ENCODE peak calls at places on chromosome 22, in seven cellular contexts. One of them, this sample, is unnamed.

GRCh38 chr22:38203090-38203810 is 1.5 kb downstream of the MAFF start:
- DNase-seq in sigmoid colon: peak
- DNase-seq in lung: peak
- DNase-seq in tibial artery: peak
- DNase-seq in GM20000: peak
- DNase-seq in transverse colon: peak
- DNase-seq in GM13977: no peak
- DNase-seq in this sample: peak

GRCh38 chr22:42294034-42294985 is 23.9 kb upstream of the TCF20 start:
- DNase-seq in GM13977: no peak
- DNase-seq in tibial artery: peak
- DNase-seq in sigmoid colon: no peak
- DNase-seq in transverse colon: peak
- DNase-seq in GM20000: no peak
- DNase-seq in lung: no peak
- DNase-seq in this sample: no peak

GRCh38 chr22:46376096-46376495 is 40.6 kb downstream of the TRMU start:
- DNase-seq in GM13977: no peak
- DNase-seq in GM20000: no peak
- DNase-seq in sigmoid colon: no peak
- DNase-seq in transverse colon: no peak
- DNase-seq in tibial artery: no peak
- DNase-seq in lung: no peak
- DNase-seq in this sample: no peak

GRCh38 chr22:37569009-37569920 is 9.0 kb downstream of the CDC42EP1 start:
- DNase-seq in GM13977: no peak
- DNase-seq in tibial artery: no peak
- DNase-seq in lung: peak
- DNase-seq in transverse colon: peak
- DNase-seq in GM20000: no peak
- DNase-seq in sigmoid colon: no peak
- DNase-seq in this sample: no peak

GRCh38 chr22:35547993-35548761 is 7.5 kb downstream of the RASD2 start:
- DNase-seq in GM20000: no peak
- DNase-seq in lung: no peak
- DNase-seq in sigmoid colon: no peak
- DNase-seq in transverse colon: no peak
- DNase-seq in GM13977: no peak
- DNase-seq in tibial artery: no peak
- DNase-seq in this sample: no peak

GRCh38 chr22:16721969-16722368 is 103.2 kb downstream of the XKR3 start:
- DNase-seq in sigmoid colon: no peak
- DNase-seq in GM20000: no peak
- DNase-seq in tibial artery: no peak
- DNase-seq in GM13977: no peak
- DNase-seq in lung: no peak
- DNase-seq in transverse colon: no peak
- DNase-seq in this sample: no peak

GRCh38 chr22:46578824-46579561 is 41.2 kb upstream of the GRAMD4 start:
- DNase-seq in transverse colon: peak
- DNase-seq in GM20000: no peak
- DNase-seq in sigmoid colon: peak
- DNase-seq in tibial artery: peak
- DNase-seq in lung: no peak
- DNase-seq in GM13977: no peak
- DNase-seq in this sample: no peak

GRCh38 chr22:29172216-29172615 is 33.5 kb upstream of the EMID1 start:
- DNase-seq in transverse colon: no peak
- DNase-seq in lung: no peak
- DNase-seq in GM20000: no peak
- DNase-seq in sigmoid colon: peak
- DNase-seq in tibial artery: no peak
- DNase-seq in GM13977: no peak
- DNase-seq in this sample: no peak

GRCh38 chr22:37079668-37080171 is 28.2 kb downstream of the KCTD17 start:
- DNase-seq in GM13977: no peak
- DNase-seq in GM20000: no peak
- DNase-seq in sigmoid colon: no peak
- DNase-seq in transverse colon: peak
- DNase-seq in lung: no peak
- DNase-seq in tibial artery: no peak
- DNase-seq in this sample: no peak

GRCh38 chr22:40215266-40215665 is 37.5 kb downstream of the TNRC6B start:
- DNase-seq in GM20000: no peak
- DNase-seq in lung: peak
- DNase-seq in tibial artery: peak
- DNase-seq in GM13977: no peak
- DNase-seq in sigmoid colon: no peak
- DNase-seq in transverse colon: no peak
- DNase-seq in this sample: no peak

GRCh38 chr22:19958083-19959042 is 16.7 kb upstream of the TXNRD2 start:
- DNase-seq in lung: no peak
- DNase-seq in GM20000: no peak
- DNase-seq in transverse colon: no peak
- DNase-seq in sigmoid colon: peak
- DNase-seq in GM13977: no peak
- DNase-seq in tibial artery: peak
- DNase-seq in this sample: no peak

DNA sequence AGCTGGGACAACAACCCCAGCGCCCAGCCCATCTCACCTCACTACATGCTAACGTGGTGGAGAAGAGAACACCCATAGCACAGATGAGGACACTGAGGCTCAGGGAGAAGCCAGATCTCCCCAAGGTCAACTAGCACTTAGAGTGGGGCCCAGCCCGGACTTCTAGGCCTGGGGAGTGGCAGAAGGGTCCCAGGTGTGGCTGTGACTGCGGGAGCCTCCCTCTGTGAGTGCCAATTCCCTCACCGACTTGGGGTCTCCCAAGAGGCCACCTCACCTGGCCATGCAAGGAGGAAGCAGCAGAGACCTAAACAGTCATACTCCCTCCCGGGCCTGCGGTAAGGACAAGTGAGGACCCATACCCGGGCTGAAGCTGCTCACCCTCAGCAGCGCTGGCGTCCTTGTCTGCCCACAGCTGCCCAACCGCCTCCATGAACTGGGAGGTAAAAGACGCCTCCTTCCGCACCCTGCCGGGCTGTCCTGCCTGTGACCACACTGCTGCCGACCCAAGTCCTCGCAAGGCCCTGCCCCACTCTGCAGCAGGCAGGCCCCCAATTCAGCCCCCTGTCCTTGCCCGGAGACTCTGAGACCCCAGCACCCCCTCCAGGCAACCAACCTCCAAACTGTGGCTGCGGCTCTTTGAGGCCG is 93.2 kb upstream of the RTL6 start:
- DNase-seq in lung: no peak
- DNase-seq in transverse colon: no peak
- DNase-seq in tibial artery: no peak
- DNase-seq in GM20000: no peak
- DNase-seq in GM13977: no peak
- DNase-seq in sigmoid colon: no peak
- DNase-seq in this sample: no peak
- TF ChIP-seq CTCF in lung: no peak
- TF ChIP-seq CTCF in transverse colon: no peak
- TF ChIP-seq CTCF in tibial artery: no peak
- TF ChIP-seq CTCF in GM20000: no peak
- TF ChIP-seq CTCF in GM13977: no peak
- TF ChIP-seq CTCF in sigmoid colon: no peak
- TF ChIP-seq CTCF in this sample: no peak

GRCh38 chr22:44333847-44334635 is 21.3 kb upstream of the SHISAL1 start:
- DNase-seq in GM13977: no peak
- DNase-seq in tibial artery: no peak
- DNase-seq in GM20000: no peak
- DNase-seq in lung: no peak
- DNase-seq in sigmoid colon: no peak
- DNase-seq in transverse colon: no peak
- DNase-seq in this sample: no peak

GRCh38 chr22:44330188-44330726 is 17.5 kb upstream of the SHISAL1 start:
- DNase-seq in lung: no peak
- DNase-seq in tibial artery: no peak
- DNase-seq in sigmoid colon: peak
- DNase-seq in GM20000: no peak
- DNase-seq in transverse colon: no peak
- DNase-seq in GM13977: no peak
- DNase-seq in this sample: no peak

GRCh38 chr22:44332946-44333345 is 20.2 kb upstream of the SHISAL1 start:
- DNase-seq in sigmoid colon: peak
- DNase-seq in GM20000: no peak
- DNase-seq in transverse colon: no peak
- DNase-seq in lung: no peak
- DNase-seq in GM13977: no peak
- DNase-seq in tibial artery: no peak
- DNase-seq in this sample: no peak

GRCh38 chr22:44330727-44331660 is 18.2 kb upstream of the SHISAL1 start:
- DNase-seq in tibial artery: no peak
- DNase-seq in sigmoid colon: peak
- DNase-seq in GM13977: no peak
- DNase-seq in lung: no peak
- DNase-seq in transverse colon: no peak
- DNase-seq in GM20000: peak
- DNase-seq in this sample: no peak

DNA sequence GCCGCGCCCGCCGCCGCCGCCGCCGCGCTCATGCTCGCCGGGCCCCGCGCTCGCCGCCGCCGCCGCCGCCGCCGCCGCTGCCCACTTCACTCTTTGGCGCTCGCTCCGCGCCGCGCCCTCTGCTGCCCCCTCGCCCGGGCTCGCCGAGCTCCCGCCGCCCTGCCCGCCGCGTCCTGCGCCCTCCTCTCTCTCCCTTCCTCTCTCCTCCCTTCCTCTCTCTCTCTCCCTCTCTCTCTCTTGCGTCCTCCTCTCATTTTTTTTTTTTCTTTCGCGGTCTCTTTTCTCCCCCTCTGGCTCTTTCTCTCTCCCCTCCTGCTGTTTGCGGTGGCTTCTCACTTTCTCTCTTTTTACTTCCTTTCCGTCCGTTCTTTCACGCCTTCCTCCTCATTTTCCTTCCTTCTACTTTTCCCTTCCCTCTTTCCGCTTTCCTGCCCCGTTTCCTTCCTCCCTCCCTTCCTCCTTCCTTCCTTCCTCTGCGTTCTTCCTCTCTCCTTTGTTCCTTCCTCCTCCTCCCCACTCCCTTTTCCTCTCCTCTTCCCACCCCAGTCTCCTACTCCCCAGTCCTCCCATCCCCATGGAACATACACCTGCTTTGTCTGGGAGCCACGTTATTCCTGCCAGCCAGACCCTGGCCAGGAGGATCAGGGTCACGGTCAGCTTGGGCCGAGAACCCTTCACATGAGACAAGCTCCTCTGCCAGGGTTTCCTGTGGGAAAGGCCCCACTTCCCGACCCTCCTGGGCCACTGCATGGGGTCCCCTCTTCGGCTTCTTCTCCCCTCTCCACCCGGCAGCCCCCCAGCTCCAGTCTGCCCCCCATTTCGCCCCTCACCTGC is 19.3 kb upstream of the SHISAL1 start:
- DNase-seq in lung: no peak
- DNase-seq in GM13977: no peak
- DNase-seq in tibial artery: no peak
- DNase-seq in transverse colon: no peak
- DNase-seq in sigmoid colon: peak
- DNase-seq in GM20000: no peak
- DNase-seq in this sample: no peak
- TF ChIP-seq CTCF in lung: no peak
- TF ChIP-seq CTCF in GM13977: no peak
- TF ChIP-seq CTCF in tibial artery: no peak
- TF ChIP-seq CTCF in transverse colon: peak
- TF ChIP-seq CTCF in sigmoid colon: peak
- TF ChIP-seq CTCF in GM20000: no peak
- TF ChIP-seq CTCF in this sample: no peak

DNA sequence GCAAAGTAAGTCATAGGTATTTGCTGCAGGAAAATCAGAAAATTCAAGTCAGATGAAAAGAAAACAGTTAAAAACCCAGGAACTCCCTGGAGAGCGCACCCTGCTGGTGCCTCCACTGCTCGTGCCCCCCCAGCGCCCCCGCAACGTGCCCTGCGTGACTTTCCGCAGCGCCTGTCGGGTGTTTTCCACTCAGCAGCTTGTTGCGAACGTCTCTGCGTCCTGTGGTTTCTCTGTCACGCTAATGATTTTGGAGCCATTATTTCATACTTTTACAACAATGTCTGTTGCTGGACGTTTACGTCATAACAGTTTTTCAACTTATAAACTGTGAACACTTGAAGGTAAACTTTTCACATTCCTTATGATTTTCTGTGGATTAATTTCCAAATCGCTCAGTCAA is 5.0 kb downstream of the CRELD2 start:
- DNase-seq in GM13977: peak
- DNase-seq in transverse colon: no peak
- DNase-seq in GM20000: no peak
- DNase-seq in sigmoid colon: no peak
- DNase-seq in tibial artery: no peak
- DNase-seq in lung: no peak
- DNase-seq in this sample: peak
- TF ChIP-seq CTCF in GM13977: peak
- TF ChIP-seq CTCF in transverse colon: no peak
- TF ChIP-seq CTCF in GM20000: no peak
- TF ChIP-seq CTCF in sigmoid colon: no peak
- TF ChIP-seq CTCF in tibial artery: no peak
- TF ChIP-seq CTCF in lung: no peak
- TF ChIP-seq CTCF in this sample: peak

GRCh38 chr22:26086359-26086758 is 82.9 kb upstream of the SEZ6L start:
- DNase-seq in tibial artery: no peak
- DNase-seq in sigmoid colon: no peak
- DNase-seq in transverse colon: no peak
- DNase-seq in lung: no peak
- DNase-seq in GM20000: no peak
- DNase-seq in GM13977: no peak
- DNase-seq in this sample: no peak
- TF ChIP-seq CTCF in tibial artery: no peak
- TF ChIP-seq CTCF in sigmoid colon: no peak
- TF ChIP-seq CTCF in transverse colon: no peak
- TF ChIP-seq CTCF in lung: no peak
- TF ChIP-seq CTCF in GM20000: no peak
- TF ChIP-seq CTCF in GM13977: peak
- TF ChIP-seq CTCF in this sample: no peak

GRCh38 chr22:27561301-27561820 is 240.2 kb downstream of the MN1 start:
- DNase-seq in transverse colon: no peak
- DNase-seq in GM13977: no peak
- DNase-seq in lung: no peak
- DNase-seq in GM20000: no peak
- DNase-seq in sigmoid colon: no peak
- DNase-seq in tibial artery: no peak
- DNase-seq in this sample: no peak
- TF ChIP-seq CTCF in transverse colon: no peak
- TF ChIP-seq CTCF in GM13977: no peak
- TF ChIP-seq CTCF in lung: no peak
- TF ChIP-seq CTCF in GM20000: no peak
- TF ChIP-seq CTCF in sigmoid colon: no peak
- TF ChIP-seq CTCF in tibial artery: no peak
- TF ChIP-seq CTCF in this sample: no peak

This sample was measured in GM13976.